ENCODE peak calls at places on chromosomes 3 and 15, in seven cellular contexts. F, Y, R, U, Z, A and T are unnamed samples.

GRCh38 chr15:75661041-75661778 is 13.5 kb downstream of the SNX33 start:
- DNase-seq in F (peak; percentile 96), R (peak; percentile 87), A (peak; percentile 78), U (no peak), Z (no peak), Y (no peak), T (peak; percentile 42)

GRCh38 chr3:177523991-177524438 is 326.7 kb upstream of the TBL1XR1 start:
- DNase-seq in Z (no peak), A (no peak), U (no peak), F (no peak), R (no peak), Y (no peak), T (no peak)

GRCh38 chr3:146184616-146185015 is 23.6 kb upstream of the PLOD2 start:
- DNase-seq in F (peak; percentile 80), Z (no peak), U (no peak), Y (no peak), A (peak; percentile 43), R (no peak), T (no peak)

GRCh38 chr3:152021951-152022461 is 148.6 kb downstream of the SUCNR1 start:
- DNase-seq in U (no peak), R (no peak), Y (no peak), Z (no peak), A (no peak), F (no peak), T (no peak)

GRCh38 chr3:71219744-71220638 is 363.5 kb downstream of the FOXP1 start:
- DNase-seq in Y (peak; percentile 14), Z (no peak), R (no peak), U (no peak), A (no peak), F (peak; percentile 60), T (no peak)

GRCh38 chr3:187629711-187630110 is 40.5 kb downstream of the SST start:
- DNase-seq in R (no peak), F (no peak), Z (no peak), Y (no peak), U (no peak), A (no peak), T (no peak)

GRCh38 chr15:31230630-31231485 is 95.8 kb upstream of the KLF13 start:
- DNase-seq in R (no peak), Z (no peak), F (peak; percentile 70), Y (no peak), U (no peak), A (no peak), T (no peak)

GRCh38 chr3:67031986-67032385 is 33.9 kb downstream of the KBTBD8 start:
- DNase-seq in Y (no peak), Z (no peak), R (no peak), F (no peak), U (no peak), A (no peak), T (no peak)

GRCh38 chr3:50330330-50330729 is 2.3 kb upstream of the TUSC2 start:
- DNase-seq in F (no peak), R (peak; percentile 20), Y (no peak), Z (no peak), U (no peak), A (no peak), T (no peak)

GRCh38 chr3:42957573-42957972 is 21.5 kb upstream of the GASK1A start:
- DNase-seq in Z (no peak), A (no peak), U (no peak), F (no peak), R (no peak), Y (no peak), T (no peak)
- TF ChIP-seq CTCF in Z (no peak), A (no peak), U (no peak), F (no peak), R (no peak), Y (no peak), T (peak; percentile 40)

GRCh38 chr3:13879946-13880810 is at the start of gene WNT7A:
- DNase-seq in U (no peak), F (no peak), Z (peak; percentile 80), R (no peak), Y (peak; percentile 46), A (no peak), T (peak; percentile 82)
- TF ChIP-seq CTCF in U (no peak), F (peak; percentile 15), Z (peak; percentile 74), R (peak; percentile 32), Y (peak; percentile 98), A (peak; percentile 45), T (peak; percentile 77)

DNA sequence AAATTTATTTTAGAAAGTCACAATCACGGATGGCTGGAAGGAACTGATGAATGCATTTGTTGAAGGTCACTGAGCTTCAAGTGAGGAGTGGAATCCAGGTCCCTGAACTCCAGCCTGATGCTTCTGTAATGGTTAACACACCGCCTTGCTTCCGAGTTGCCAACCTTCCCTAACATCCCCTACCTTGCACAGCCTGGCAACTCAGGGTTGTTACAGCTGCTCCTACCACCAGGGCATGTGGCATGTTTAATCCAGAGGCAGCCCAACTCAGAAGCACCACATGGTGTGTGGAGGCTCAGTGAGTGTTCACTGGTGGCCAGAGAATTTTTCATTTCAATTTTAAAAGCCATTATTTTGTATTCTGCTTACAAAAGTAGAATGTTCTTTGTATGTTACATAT is 4.9 kb downstream of the TM2D3 start:
- DNase-seq in Z (no peak), F (peak; percentile 25), R (no peak), Y (no peak), A (no peak), U (no peak), T (no peak)
- TF ChIP-seq CTCF in Z (no peak), F (no peak), R (no peak), Y (no peak), A (no peak), U (no peak), T (no peak)

GRCh38 chr3:10527295-10528016 is 22.1 kb upstream of the ATP2B2 start:
- DNase-seq in R (no peak), Z (no peak), U (no peak), A (peak; percentile 4), Y (no peak), F (no peak), T (no peak)
- TF ChIP-seq CTCF in R (no peak), Z (no peak), U (no peak), A (no peak), Y (no peak), F (no peak), T (no peak)

DNA sequence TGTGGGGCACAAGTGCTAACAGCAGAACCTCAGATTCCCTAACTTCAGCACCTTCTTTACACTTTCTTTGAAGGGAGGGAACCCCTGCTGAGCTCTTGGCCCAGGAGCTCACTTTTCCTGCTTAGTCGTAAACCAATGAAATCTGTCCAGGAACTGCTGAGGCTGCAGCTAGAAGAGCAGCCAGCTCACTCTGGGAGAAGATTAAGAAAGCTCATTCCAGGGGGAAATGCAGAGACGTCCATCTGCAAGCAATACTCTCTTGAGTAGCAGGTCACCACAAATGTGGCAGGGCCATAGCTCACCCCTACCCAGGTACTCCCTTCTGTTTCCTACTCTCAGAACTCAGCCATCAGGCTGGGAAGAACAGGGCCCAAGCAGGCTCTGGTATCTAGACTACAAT is 103.3 kb downstream of the WDR76 start:
- DNase-seq in A (no peak), U (no peak), Y (no peak), R (no peak), F (peak; percentile 59), Z (no peak), T (peak; percentile 45)
- TF ChIP-seq CTCF in A (no peak), U (no peak), Y (no peak), R (no peak), F (no peak), Z (no peak), T (no peak)

GRCh38 chr3:189948724-189949045 is 172.0 kb downstream of the P3H2 start:
- DNase-seq in R (no peak), F (no peak), Y (no peak), A (no peak), Z (no peak), U (no peak), T (no peak)
- TF ChIP-seq CTCF in R (no peak), F (no peak), Y (no peak), A (no peak), Z (peak; percentile 19), U (no peak), T (no peak)